ENCODE peak calls at places on chromosome 17, in four cellular contexts. One of them, this sample, is unnamed.

GRCh38 chr17:57032343-57032742 is 52.7 kb upstream of the AKAP1 start:
- DNase-seq in HepG2: no peak
- DNase-seq in K562: no peak
- DNase-seq in GM12878: no peak
- DNase-seq in this sample: no peak

GRCh38 chr17:28317965-28318758 is 838 bp upstream of the TMEM97 start:
- DNase-seq in HepG2: no peak
- DNase-seq in K562: peak; percentile 61
- DNase-seq in GM12878: no peak
- DNase-seq in this sample: peak; percentile 11

GRCh38 chr17:76014100-76014924 is 12.8 kb downstream of the EVPL start:
- DNase-seq in HepG2: peak; percentile 72
- DNase-seq in K562: peak; percentile 90
- DNase-seq in GM12878: no peak
- DNase-seq in this sample: peak; percentile 93

GRCh38 chr17:60905709-60906108 is 228.1 kb downstream of the BCAS3 start:
- DNase-seq in HepG2: no peak
- DNase-seq in K562: no peak
- DNase-seq in GM12878: no peak
- DNase-seq in this sample: no peak

GRCh38 chr17:50027639-50028206 is 28.2 kb upstream of the ITGA3 start:
- DNase-seq in HepG2: no peak
- DNase-seq in K562: no peak
- DNase-seq in GM12878: no peak
- DNase-seq in this sample: no peak

GRCh38 chr17:66665194-66665593 is 169.7 kb upstream of the CACNG5 start:
- DNase-seq in HepG2: no peak
- DNase-seq in K562: no peak
- DNase-seq in GM12878: no peak
- DNase-seq in this sample: no peak

GRCh38 chr17:44916059-44916780 is 920 bp upstream of the GFAP start:
- DNase-seq in HepG2: peak; percentile 79
- DNase-seq in K562: no peak
- DNase-seq in GM12878: no peak
- DNase-seq in this sample: no peak

GRCh38 chr17:28925912-28926365 is 23.1 kb upstream of the DHRS13 start:
- DNase-seq in HepG2: no peak
- DNase-seq in K562: no peak
- DNase-seq in GM12878: peak; percentile 47
- DNase-seq in this sample: no peak

GRCh38 chr17:76539631-76540271 is at the start of gene PRCD:
- DNase-seq in HepG2: no peak
- DNase-seq in K562: no peak
- DNase-seq in GM12878: no peak
- DNase-seq in this sample: no peak

GRCh38 chr17:41645371-41646063 is 21.1 kb upstream of the KRT17 start:
- DNase-seq in HepG2: peak; percentile 67
- DNase-seq in K562: peak; percentile 82
- DNase-seq in GM12878: no peak
- DNase-seq in this sample: no peak

GRCh38 chr17:77914440-77915254 is 43.9 kb upstream of the TNRC6C start:
- DNase-seq in HepG2: no peak
- DNase-seq in K562: no peak
- DNase-seq in GM12878: no peak
- DNase-seq in this sample: no peak

GRCh38 chr17:57107498-57108101 is 22.6 kb downstream of the AKAP1 start:
- DNase-seq in HepG2: peak; percentile 72
- DNase-seq in K562: peak; percentile 52
- DNase-seq in GM12878: no peak
- DNase-seq in this sample: no peak

GRCh38 chr17:63275318-63275967 is 170.7 kb downstream of the CYB561 start:
- DNase-seq in HepG2: peak; percentile 40
- DNase-seq in K562: peak; percentile 6
- DNase-seq in GM12878: no peak
- DNase-seq in this sample: peak; percentile 12

GRCh38 chr17:35119370-35120185 is at the start of gene RAD51D:
- DNase-seq in HepG2: peak; percentile 60
- DNase-seq in K562: peak; percentile 92
- DNase-seq in GM12878: peak; percentile 33
- DNase-seq in this sample: peak; percentile 83

GRCh38 chr17:12514596-12514995 is 151.1 kb upstream of the MYOCD start:
- DNase-seq in HepG2: no peak
- DNase-seq in K562: no peak
- DNase-seq in GM12878: no peak
- DNase-seq in this sample: no peak

GRCh38 chr17:49809056-49809455 is 20.6 kb downstream of the KAT7 start:
- DNase-seq in HepG2: no peak
- DNase-seq in K562: no peak
- DNase-seq in GM12878: no peak
- DNase-seq in this sample: no peak

GRCh38 chr17:8002646-8003593 is 505 bp downstream of the GUCY2D start:
- DNase-seq in HepG2: no peak
- DNase-seq in K562: no peak
- DNase-seq in GM12878: no peak
- DNase-seq in this sample: no peak

GRCh38 chr17:72618018-72618509 is 474.4 kb downstream of the SLC39A11 start:
- DNase-seq in HepG2: peak; percentile 92
- DNase-seq in K562: no peak
- DNase-seq in GM12878: no peak
- DNase-seq in this sample: no peak

GRCh38 chr17:45722161-45722560 is 62.0 kb upstream of the CRHR1 start:
- DNase-seq in HepG2: peak; percentile 58
- DNase-seq in K562: peak; percentile 35
- DNase-seq in GM12878: no peak
- DNase-seq in this sample: peak; percentile 52

GRCh38 chr17:63178530-63178929 is 212.5 kb downstream of the TANC2 start:
- DNase-seq in HepG2: no peak
- DNase-seq in K562: no peak
- DNase-seq in GM12878: no peak
- DNase-seq in this sample: no peak

GRCh38 chr17:77280304-77280910 is 139.6 kb downstream of the SEC14L1 start:
- DNase-seq in HepG2: no peak
- DNase-seq in K562: no peak
- DNase-seq in GM12878: no peak
- DNase-seq in this sample: no peak

GRCh38 chr17:8176197-8176940 is at the start of gene TMEM107:
- DNase-seq in HepG2: peak; percentile 80
- DNase-seq in K562: peak; percentile 74
- DNase-seq in GM12878: peak; percentile 69
- DNase-seq in this sample: peak; percentile 78

GRCh38 chr17:3026856-3027751 is 36.3 kb downstream of the OR1D5 start:
- DNase-seq in HepG2: no peak
- DNase-seq in K562: no peak
- DNase-seq in GM12878: no peak
- DNase-seq in this sample: no peak

GRCh38 chr17:20009052-20009301 is 182 bp upstream of the SPECC1 start:
- DNase-seq in HepG2: no peak
- DNase-seq in K562: no peak
- DNase-seq in GM12878: no peak
- DNase-seq in this sample: no peak

GRCh38 chr17:65809366-65809765 is 247.9 kb upstream of the AXIN2 start:
- DNase-seq in HepG2: no peak
- DNase-seq in K562: no peak
- DNase-seq in GM12878: no peak
- DNase-seq in this sample: no peak

DNA sequence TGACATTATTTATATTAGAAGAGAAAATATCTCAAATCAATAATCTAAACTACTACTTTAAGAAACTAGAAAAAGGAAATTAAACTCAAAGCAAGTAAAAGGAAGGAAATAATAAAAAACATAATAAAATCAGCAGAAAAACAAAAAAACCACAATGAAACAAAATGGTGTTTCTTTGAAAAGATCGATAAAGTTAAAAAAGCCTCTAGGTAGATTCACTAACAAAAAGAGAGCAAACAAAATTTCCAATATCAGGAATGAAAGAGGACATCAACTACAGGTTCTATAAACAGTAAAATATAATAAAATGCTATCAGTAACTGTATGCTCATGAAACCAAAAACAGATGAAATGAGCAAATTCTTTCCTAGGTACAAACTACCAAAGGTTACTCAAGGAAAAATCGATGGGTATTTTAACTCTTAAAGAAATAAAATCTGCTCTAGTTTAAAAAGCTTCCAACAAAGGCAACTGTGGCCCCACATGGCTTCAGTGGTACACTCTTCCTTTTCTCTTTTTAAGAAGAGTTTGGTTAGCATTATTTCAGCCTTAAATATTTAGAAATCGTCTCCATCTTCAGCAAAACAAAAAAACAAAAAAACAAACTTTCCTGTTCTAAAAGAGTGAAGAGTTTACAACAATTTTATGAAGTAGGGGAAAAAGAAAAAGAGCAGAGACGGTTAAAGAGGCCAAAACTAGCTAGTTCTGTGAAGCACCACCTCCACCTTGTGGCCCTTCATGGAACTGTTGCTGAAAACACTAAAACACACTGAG is 102.2 kb downstream of the TRIM37 start:
- DNase-seq in HepG2: peak; percentile 58
- DNase-seq in K562: peak; percentile 59
- DNase-seq in GM12878: peak; percentile 48
- DNase-seq in this sample: peak; percentile 59
- TF ChIP-seq TARDBP in HepG2: no peak
- TF ChIP-seq TARDBP in K562: no peak
- TF ChIP-seq TARDBP in GM12878: no peak
- TF ChIP-seq TARDBP in this sample: no peak

DNA sequence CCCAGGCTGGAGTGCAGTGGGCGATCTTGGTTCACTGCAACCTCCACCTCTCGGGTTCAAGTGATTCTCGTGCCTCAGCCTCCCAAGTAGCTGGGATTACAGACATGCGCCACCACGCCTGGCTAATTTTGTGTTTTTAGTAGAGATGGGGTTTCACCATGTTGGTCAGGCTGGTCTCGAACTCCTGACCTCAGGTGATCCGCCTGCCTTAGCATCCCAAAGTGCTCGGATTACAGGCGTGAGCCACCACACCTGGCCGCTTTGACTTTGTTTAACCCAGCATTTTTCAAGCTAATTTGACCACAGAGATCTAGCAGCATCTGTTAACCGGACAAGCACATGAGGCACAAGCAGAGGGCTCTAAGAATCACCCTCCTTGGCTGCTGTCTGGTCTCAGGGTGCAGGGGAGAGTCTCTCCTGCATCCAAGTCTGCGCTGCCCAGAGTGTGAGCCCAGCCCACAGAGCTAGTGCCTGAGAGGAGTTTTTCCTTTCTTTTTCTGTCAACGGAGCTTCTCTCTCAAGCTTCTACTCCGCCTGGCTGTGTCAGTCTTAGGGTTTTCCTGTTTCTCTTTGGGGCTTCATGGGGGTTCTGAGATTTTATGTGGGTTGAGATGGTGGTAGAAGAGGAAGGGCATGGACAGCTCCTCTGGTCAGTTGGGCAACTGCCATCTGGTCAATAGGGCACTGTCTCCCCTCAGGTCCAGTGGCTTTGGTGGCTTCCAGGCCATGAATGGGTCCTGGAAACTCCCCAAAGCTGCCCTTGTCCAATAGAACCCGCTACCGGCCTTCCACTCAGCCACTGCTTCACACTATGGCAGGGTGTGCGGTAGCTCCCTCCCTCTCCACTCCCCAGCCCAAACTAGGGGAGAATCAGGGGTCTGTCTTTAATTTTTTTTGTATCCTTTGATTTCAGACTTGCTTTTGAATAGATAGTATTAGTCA is 59.6 kb downstream of the TNFRSF13B start:
- DNase-seq in HepG2: no peak
- DNase-seq in K562: no peak
- DNase-seq in GM12878: no peak
- DNase-seq in this sample: no peak
- TF ChIP-seq BHLHE40 in HepG2: no peak
- TF ChIP-seq BHLHE40 in K562: no peak
- TF ChIP-seq BHLHE40 in GM12878: no peak
- TF ChIP-seq BHLHE40 in this sample: no peak

DNA sequence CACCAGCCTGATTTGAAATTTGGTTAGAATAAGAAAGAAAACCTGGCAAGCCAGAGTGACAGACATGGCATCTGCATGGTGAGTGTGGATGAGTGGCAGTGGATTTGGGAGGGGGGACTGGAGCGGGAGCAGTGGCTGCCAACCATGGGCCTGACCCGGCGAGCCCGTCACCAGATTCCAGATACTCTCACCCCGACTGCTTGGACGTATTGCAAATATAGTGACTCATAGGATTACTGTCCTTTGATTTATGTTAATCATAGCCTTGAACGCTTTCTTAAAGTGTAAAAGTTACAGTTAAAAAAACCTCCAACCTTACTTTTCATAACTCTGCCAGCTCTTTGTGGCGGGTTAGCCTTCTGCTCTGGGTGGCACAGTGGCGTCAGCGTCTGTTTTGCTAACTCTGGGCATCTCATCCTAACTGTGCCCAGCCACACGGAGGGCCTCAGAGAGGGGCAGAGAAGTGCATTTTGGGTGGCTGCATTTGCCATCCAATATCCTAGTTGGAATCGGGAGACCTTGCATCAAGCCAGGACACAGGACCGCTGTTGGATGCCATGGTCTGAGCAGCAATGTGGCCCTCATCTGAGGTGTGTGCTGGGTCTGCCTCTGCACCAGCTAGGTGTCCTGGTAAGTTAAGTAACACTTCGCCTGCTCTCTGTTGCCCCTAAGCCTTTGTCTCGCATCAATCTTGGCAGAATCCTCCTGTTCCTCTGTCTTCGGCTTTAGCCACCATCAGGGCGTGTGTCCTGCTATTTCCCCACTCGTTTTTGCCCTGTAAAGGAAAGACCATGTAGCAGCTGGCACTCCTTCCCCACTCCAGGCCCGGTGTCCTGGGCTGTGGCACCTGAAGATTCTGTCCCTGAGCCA is 26.6 kb upstream of the FOXK2 start:
- DNase-seq in HepG2: no peak
- DNase-seq in K562: no peak
- DNase-seq in GM12878: no peak
- DNase-seq in this sample: no peak
- TF ChIP-seq TARDBP in HepG2: no peak
- TF ChIP-seq TARDBP in K562: no peak
- TF ChIP-seq TARDBP in GM12878: no peak
- TF ChIP-seq TARDBP in this sample: no peak

GRCh38 chr17:30375661-30376060 is 3.1 kb upstream of the CPD start:
- DNase-seq in HepG2: no peak
- DNase-seq in K562: no peak
- DNase-seq in GM12878: no peak
- DNase-seq in this sample: no peak
- TF ChIP-seq BHLHE40 in HepG2: no peak
- TF ChIP-seq BHLHE40 in K562: no peak
- TF ChIP-seq BHLHE40 in GM12878: no peak
- TF ChIP-seq BHLHE40 in this sample: no peak

GRCh38 chr17:14019186-14019956 is 49.9 kb upstream of the COX10 start:
- DNase-seq in HepG2: no peak
- DNase-seq in K562: peak; percentile 15
- DNase-seq in GM12878: no peak
- DNase-seq in this sample: no peak
- TF ChIP-seq TARDBP in HepG2: no peak
- TF ChIP-seq TARDBP in K562: no peak
- TF ChIP-seq TARDBP in GM12878: no peak
- TF ChIP-seq TARDBP in this sample: no peak

GRCh38 chr17:43570518-43570928 is 24.4 kb upstream of the ETV4 start:
- DNase-seq in HepG2: no peak
- DNase-seq in K562: no peak
- DNase-seq in GM12878: no peak
- DNase-seq in this sample: no peak
- TF ChIP-seq BHLHE40 in HepG2: no peak
- TF ChIP-seq BHLHE40 in K562: no peak
- TF ChIP-seq BHLHE40 in GM12878: no peak
- TF ChIP-seq BHLHE40 in this sample: no peak